ENCODE peak calls at places on chromosomes 5 and 9, in four cellular contexts. T is heart right ventricle, X is K562, Q is fibroblast of pulmonary artery. Y is an unnamed sample.

GRCh38 chr5:28505121-28505520 is 1466.7 kb upstream of the CDH9 start:
- DNase-seq in T (no peak), Q (no peak), X (no peak), Y (no peak)

GRCh38 chr5:8676731-8677130 is 807.8 kb downstream of the MTRR start:
- DNase-seq in T (no peak), Q (peak), X (no peak), Y (no peak)

GRCh38 chr9:78097541-78097940 is 65.9 kb upstream of the GNAQ start:
- DNase-seq in X (no peak), T (no peak), Q (no peak), Y (no peak)

GRCh38 chr9:97510797-97511761 is 9.6 kb downstream of the TMOD1 start:
- DNase-seq in Q (peak), X (peak), T (no peak), Y (peak)

GRCh38 chr5:107964722-107965121 is 294.0 kb upstream of the EFNA5 start:
- DNase-seq in Q (no peak), X (no peak), T (no peak), Y (no peak)

GRCh38 chr9:91248707-91249106 is 113.0 kb downstream of the AUH start:
- DNase-seq in X (no peak), T (no peak), Q (no peak), Y (no peak)

GRCh38 chr9:37486616-37487544 is 1.1 kb downstream of the POLR1E start:
- DNase-seq in T (no peak), Q (peak), X (no peak), Y (no peak)

GRCh38 chr5:37859805-37860204 is 20.0 kb upstream of the GDNF start:
- DNase-seq in T (no peak), X (no peak), Q (no peak), Y (peak)

GRCh38 chr5:41794478-41794877 is 75.7 kb downstream of the OXCT1 start:
- DNase-seq in T (no peak), X (no peak), Q (peak), Y (no peak)

GRCh38 chr5:81904861-81905260 is 67.0 kb upstream of the ATG10 start:
- DNase-seq in T (no peak), Q (no peak), X (no peak), Y (no peak)

GRCh38 chr5:176776916-176777315 is 33.4 kb upstream of the UNC5A start:
- DNase-seq in X (no peak), Q (no peak), T (no peak), Y (no peak)

GRCh38 chr5:57802131-57802530 is 319.5 kb upstream of the ACTBL2 start:
- DNase-seq in Q (no peak), X (no peak), T (no peak), Y (no peak)

GRCh38 chr5:103589416-103590175 is 27.0 kb upstream of the NUDT12 start:
- DNase-seq in X (no peak), Q (peak), T (no peak), Y (no peak)

GRCh38 chr5:52007230-52007858 is 624.1 kb downstream of the ISL1 start:
- DNase-seq in T (no peak), X (peak), Q (peak), Y (peak)

DNA sequence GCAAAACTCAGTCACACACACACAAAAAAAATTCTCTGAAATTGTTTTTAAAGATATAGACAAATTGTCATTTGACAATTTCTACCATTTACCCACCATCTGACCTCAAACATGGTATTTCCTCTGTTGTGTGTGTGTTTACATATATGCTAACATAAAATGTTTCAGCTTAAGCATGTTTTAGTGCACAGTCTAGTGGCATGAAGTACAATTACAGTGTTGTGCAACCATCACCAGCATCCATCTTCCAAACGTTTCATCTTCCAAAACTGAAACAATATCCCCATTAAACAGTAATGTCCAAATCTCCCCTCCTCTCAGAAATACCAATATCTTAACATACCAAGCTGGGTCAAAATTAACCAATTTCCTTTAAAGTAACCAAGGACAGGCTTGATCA is 65.2 kb downstream of the MYO10 start:
- DNase-seq in Q (no peak), X (no peak), T (no peak), Y (no peak)
- TF ChIP-seq CTCF in Q (no peak), X (no peak), T (no peak), Y (no peak)

GRCh38 chr9:108286807-108287206 is 569.0 kb downstream of the ACTL7B start:
- DNase-seq in T (no peak), X (no peak), Q (no peak), Y (no peak)

GRCh38 chr9:108278341-108278740 is 577.4 kb downstream of the ACTL7B start:
- DNase-seq in Q (no peak), T (no peak), X (no peak), Y (no peak)

GRCh38 chr9:108282872-108283271 is 572.9 kb downstream of the ACTL7B start:
- DNase-seq in Q (peak), T (no peak), X (no peak), Y (no peak)
- TF ChIP-seq CTCF in Q (peak), T (no peak), X (no peak), Y (no peak)

GRCh38 chr5:92838253-92838652 is 742.8 kb downstream of the NR2F1-AS1 start:
- DNase-seq in X (no peak), Q (peak), T (no peak), Y (peak)
- TF ChIP-seq CTCF in X (no peak), Q (peak), T (no peak), Y (no peak)

DNA sequence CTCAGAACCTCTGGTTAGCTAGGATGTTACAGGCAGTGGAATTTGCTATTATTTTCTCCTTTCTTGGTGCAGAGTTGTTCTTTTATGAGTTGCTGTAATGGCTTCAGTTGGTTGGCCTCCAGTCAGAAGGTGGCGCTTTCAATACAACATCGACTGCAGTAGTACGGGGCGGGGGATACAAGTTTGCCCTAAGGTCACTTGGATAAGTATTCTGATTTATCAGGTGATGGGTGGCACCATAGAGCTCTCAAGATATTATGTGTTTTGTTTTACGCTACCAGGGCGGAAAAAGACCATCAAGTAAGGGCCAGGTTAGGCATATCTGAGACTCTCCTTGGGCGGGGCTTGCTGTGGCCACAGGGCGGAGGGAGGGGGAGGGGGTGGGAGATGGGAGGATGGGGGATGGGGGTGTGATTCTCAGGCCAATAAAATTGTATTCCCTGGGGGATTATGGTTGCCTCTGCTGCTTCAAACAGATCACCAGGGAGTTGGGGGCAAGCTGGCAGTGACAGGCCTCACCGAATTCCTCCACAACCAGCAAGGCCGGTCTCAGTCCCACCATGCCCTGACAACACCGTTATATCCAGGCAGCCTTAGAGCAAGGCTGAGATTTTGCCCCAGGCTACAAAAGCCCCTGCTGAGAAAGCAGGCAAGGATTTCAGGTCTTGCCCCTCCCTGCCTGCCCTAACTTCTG is 15.9 kb upstream of the RNF38 start:
- DNase-seq in T (no peak), X (no peak), Q (no peak), Y (no peak)
- TF ChIP-seq CTCF in T (no peak), X (no peak), Q (no peak), Y (no peak)

GRCh38 chr9:105251733-105252404 is 7.4 kb downstream of the SLC44A1 start:
- DNase-seq in X (no peak), Q (no peak), T (no peak), Y (no peak)
- TF ChIP-seq CTCF in X (no peak), Q (no peak), T (no peak), Y (no peak)

Y was measured in GM20000.